ENCODE peak calls at places on chromosomes 12 and 14, in four cellular contexts. B is GM12878, J is HepG2, H is SK-N-SH. M is an unnamed sample.
A peak's percentile ranks its signal among the peaks of the same experiment; 100 is the strongest.

GRCh38 chr14:66140213-66140918 is 345.8 kb upstream of the CCDC196 start:
- DNase-seq in B (peak; percentile 30), J (no peak), H (no peak), M (no peak)

GRCh38 chr14:25841226-25841625 is 756.6 kb downstream of the NOVA1 start:
- DNase-seq in B (no peak), J (no peak), H (no peak), M (no peak)

GRCh38 chr12:124025661-124026060 is 52.6 kb downstream of the ZNF664 start:
- DNase-seq in J (no peak), B (no peak), H (no peak), M (no peak)

GRCh38 chr14:82412545-82412944 is 878.9 kb upstream of the SEL1L start:
- DNase-seq in H (no peak), J (no peak), B (no peak), M (no peak)

GRCh38 chr12:13339538-13339937 is 143.0 kb downstream of the EMP1 start:
- DNase-seq in B (no peak), J (peak; percentile 1), H (no peak), M (no peak)

GRCh38 chr12:15540469-15540872 is 218.2 kb downstream of the PTPRO start:
- DNase-seq in B (no peak), H (no peak), J (no peak), M (no peak)

GRCh38 chr14:104361921-104362681 is 217.5 kb upstream of the C14orf180 start:
- DNase-seq in H (peak; percentile 32), B (no peak), J (no peak), M (no peak)

GRCh38 chr14:23056956-23057756 is at the start of gene CDH24:
- DNase-seq in B (no peak), J (no peak), H (peak; percentile 90), M (peak; percentile 83)

GRCh38 chr14:80310950-80311349 is 99.6 kb upstream of the DIO2 start:
- DNase-seq in J (no peak), H (no peak), B (no peak), M (no peak)

GRCh38 chr12:125245601-125246345 is 180.5 kb downstream of the AACS start:
- DNase-seq in H (no peak), B (no peak), J (no peak), M (no peak)

GRCh38 chr12:121712462-121713256 is at the start of gene TMEM120B:
- DNase-seq in H (peak; percentile 98), J (peak; percentile 37), B (no peak), M (peak; percentile 88)

GRCh38 chr14:94025720-94026119 is 420 bp upstream of the OTUB2 start:
- DNase-seq in H (no peak), B (no peak), J (no peak), M (no peak)

GRCh38 chr12:103955811-103956514 is 9.7 kb upstream of the TDG start:
- DNase-seq in H (peak; percentile 18), B (no peak), J (no peak), M (no peak)

GRCh38 chr14:23022849-23023499 is 11.7 kb downstream of the PSMB5 start:
- DNase-seq in B (no peak), H (no peak), J (no peak), M (no peak)

GRCh38 chr14:94797887-94798286 is 28.0 kb upstream of the GSC start:
- DNase-seq in B (no peak), J (no peak), H (no peak), M (no peak)

GRCh38 chr12:124904306-124905098 is 9.9 kb downstream of the UBC start:
- DNase-seq in J (peak; percentile 72), B (no peak), H (peak; percentile 48), M (no peak)

GRCh38 chr14:70935135-70935534 is 27.9 kb downstream of the PCNX1 start:
- DNase-seq in B (no peak), H (no peak), J (no peak), M (no peak)

GRCh38 chr14:24235804-24236688 is 3.3 kb downstream of the GMPR2 start:
- DNase-seq in B (no peak), J (no peak), H (no peak), M (no peak)

GRCh38 chr12:112393328-112393727 is 11.1 kb upstream of the HECTD4 start:
- DNase-seq in B (no peak), H (no peak), J (no peak), M (no peak)

GRCh38 chr14:100436745-100437406 is 113.7 kb downstream of the SLC25A47 start:
- DNase-seq in J (no peak), B (no peak), H (no peak), M (no peak)

GRCh38 chr14:98578204-98578603 is 693.8 kb downstream of the BCL11B start:
- DNase-seq in B (no peak), H (no peak), J (no peak), M (no peak)

GRCh38 chr14:87409401-87409800 is 583.6 kb downstream of the GALC start:
- DNase-seq in B (no peak), J (no peak), H (no peak), M (no peak)

GRCh38 chr14:66643344-66643743 is 135.4 kb downstream of the GPHN start:
- DNase-seq in H (no peak), B (no peak), J (no peak), M (no peak)

GRCh38 chr14:21192875-21193535 is 37.1 kb upstream of the OR5AU1 start:
- DNase-seq in J (no peak), H (no peak), B (no peak), M (no peak)

GRCh38 chr12:6476496-6476895 is 6.0 kb upstream of the VAMP1 start:
- DNase-seq in H (no peak), J (no peak), B (no peak), M (no peak)

GRCh38 chr14:98368214-98368613 is 903.8 kb downstream of the BCL11B start:
- DNase-seq in H (no peak), J (no peak), B (no peak), M (no peak)

GRCh38 chr14:70919774-70920173 is 12.5 kb downstream of the PCNX1 start:
- DNase-seq in H (no peak), J (no peak), B (no peak), M (no peak)

GRCh38 chr12:25938581-25938980 is 19.9 kb upstream of the RASSF8 start:
- DNase-seq in B (no peak), J (no peak), H (no peak), M (no peak)

GRCh38 chr12:51334774-51335173 is 10.8 kb upstream of the BIN2 start:
- DNase-seq in H (no peak), B (no peak), J (no peak), M (no peak)

GRCh38 chr12:155006-155405 is 59.0 kb downstream of the SLC6A12 start:
- DNase-seq in J (no peak), B (no peak), H (no peak), M (no peak)

GRCh38 chr14:88895116-88895515 is 70.7 kb downstream of the TTC8 start:
- DNase-seq in B (no peak), J (no peak), H (no peak), M (no peak)

GRCh38 chr14:32468955-32469354 is 139.9 kb downstream of the AKAP6 start:
- DNase-seq in J (peak; percentile 28), B (no peak), H (no peak), M (no peak)

GRCh38 chr14:94923771-94924170 is 153.9 kb upstream of the GSC start:
- DNase-seq in B (no peak), J (no peak), H (no peak), M (no peak)

GRCh38 chr14:36315159-36315853 is 5.1 kb downstream of the MBIP start:
- DNase-seq in J (no peak), B (peak; percentile 7), H (no peak), M (no peak)

GRCh38 chr12:105992849-105993740 is 145.7 kb downstream of the NUAK1 start:
- DNase-seq in J (no peak), H (no peak), B (no peak), M (no peak)

GRCh38 chr12:101648195-101648594 is 49.2 kb upstream of the CHPT1 start:
- DNase-seq in J (no peak), H (no peak), B (no peak), M (no peak)

GRCh38 chr12:127430401-127430800 is 836.6 kb upstream of the TMEM132C start:
- DNase-seq in J (no peak), H (no peak), B (no peak), M (no peak)

GRCh38 chr12:62306569-62307530 is 46.6 kb downstream of the USP15 start:
- DNase-seq in J (no peak), H (no peak), B (no peak), M (no peak)

DNA sequence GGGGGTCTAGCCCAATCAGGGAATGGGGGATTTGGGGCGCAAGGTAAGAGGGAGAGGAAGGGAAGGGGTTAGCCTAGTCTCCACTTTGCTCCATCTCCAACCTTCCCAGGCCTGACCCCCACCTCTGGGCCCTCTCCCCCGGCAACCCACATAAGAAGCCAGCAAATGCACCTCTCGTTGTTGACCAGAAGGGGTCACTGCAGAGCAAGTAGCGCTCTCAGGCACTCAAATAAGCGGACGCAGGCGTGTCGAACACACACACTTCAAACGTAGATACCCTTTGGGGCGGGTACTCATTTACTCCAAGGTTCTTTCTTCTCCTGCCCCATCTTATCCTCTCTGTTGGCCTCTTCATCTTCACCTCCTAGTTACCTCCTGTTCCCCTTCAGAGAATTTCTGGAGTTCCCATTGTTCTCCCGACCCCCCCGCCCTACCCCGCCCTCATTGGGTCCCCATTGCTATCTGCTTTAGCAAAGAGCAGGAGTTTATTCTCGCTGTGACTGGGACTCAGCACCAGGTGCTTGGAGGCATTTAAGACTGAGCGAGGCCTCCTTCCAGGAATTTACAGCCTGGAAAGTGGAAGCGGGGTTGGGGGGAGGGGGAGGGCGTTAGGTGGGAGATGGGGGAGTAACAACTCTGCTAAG is 1.5 kb upstream of the SRRM4 start:
- DNase-seq in B (no peak), H (peak; percentile 73), J (peak; percentile 56), M (peak; percentile 86)
- TF ChIP-seq CTCF in B (peak; percentile 59), H (peak; percentile 64), J (peak; percentile 75), M (peak; percentile 84)

DNA sequence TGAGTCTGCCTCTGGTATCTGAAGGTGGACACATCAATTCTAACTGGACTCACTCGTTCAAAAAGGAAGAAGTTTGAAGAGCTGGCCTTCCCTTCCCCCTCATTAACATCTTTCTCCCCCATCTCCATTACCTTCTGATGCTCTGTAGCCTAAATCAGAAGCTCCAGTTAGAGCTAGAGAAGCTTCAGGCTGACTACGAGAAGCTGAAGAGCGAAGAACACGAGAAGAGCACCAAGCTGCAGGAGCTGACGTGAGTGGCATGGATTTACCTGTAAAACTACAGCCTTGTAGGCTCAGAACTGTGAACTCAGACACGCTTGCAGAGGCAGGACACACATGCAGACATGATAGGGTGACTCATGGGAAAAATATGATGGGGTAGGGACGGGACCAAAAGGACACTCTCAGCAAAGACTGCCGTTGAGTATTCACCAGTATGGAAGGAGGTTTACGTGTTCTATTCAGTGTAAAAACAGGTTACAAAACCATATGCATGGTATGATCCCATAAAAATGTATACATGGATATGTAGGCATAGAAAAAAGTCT is 14.3 kb upstream of the PIP4K2C start:
- DNase-seq in H (no peak), J (peak; percentile 88), B (no peak), M (no peak)
- TF ChIP-seq TCF12 in H (no peak), J (no peak), B (no peak), M (no peak)

GRCh38 chr14:55109846-55110245 is 19.2 kb upstream of the LGALS3 start:
- DNase-seq in H (no peak), B (no peak), J (peak; percentile 25), M (no peak)

GRCh38 chr14:55107766-55108554 is 21.1 kb upstream of the LGALS3 start:
- DNase-seq in B (no peak), H (no peak), J (peak; percentile 83), M (no peak)

GRCh38 chr14:55115433-55115832 is 13.6 kb upstream of the LGALS3 start:
- DNase-seq in H (no peak), B (no peak), J (no peak), M (no peak)

GRCh38 chr14:55114720-55115119 is 14.3 kb upstream of the LGALS3 start:
- DNase-seq in J (peak; percentile 60), B (no peak), H (no peak), M (no peak)

GRCh38 chr14:55111122-55111705 is 17.8 kb upstream of the LGALS3 start:
- DNase-seq in B (no peak), J (no peak), H (no peak), M (no peak)
- TF ChIP-seq CTCF in B (no peak), J (no peak), H (no peak), M (no peak)

GRCh38 chr12:119642986-119643385 is 24.9 kb upstream of the PRKAB1 start:
- DNase-seq in B (no peak), H (no peak), J (no peak), M (no peak)
- TF ChIP-seq TCF12 in B (no peak), H (no peak), J (no peak), M (no peak)

M was measured in H1.